ENCODE peak calls at places on chromosome 5, in nine cellular contexts. V, K, I, L, Y, B, C, E and M are unnamed samples.
A peak's percentile ranks its signal among the peaks of the same experiment; 100 is the strongest.

GRCh38 chr5:144469106-144469505 is 298.4 kb downstream of the KCTD16 start:
- DNase-seq in K (peak; percentile 10), E (no peak), I (peak; percentile 81), B (peak; percentile 66), V (no peak), C (no peak), Y (peak; percentile 75), L (no peak), M (no peak)

GRCh38 chr5:109316631-109317030 is 93.1 kb downstream of the PJA2 start:
- DNase-seq in I (peak; percentile 32), B (peak; percentile 69), Y (peak; percentile 22), L (no peak), E (no peak), V (no peak), C (no peak), K (peak; percentile 20), M (no peak)

GRCh38 chr5:69279517-69279916 is 44.8 kb downstream of the CDK7 start:
- DNase-seq in Y (no peak), E (no peak), L (no peak), K (no peak), C (no peak), V (no peak), B (no peak), I (no peak), M (no peak)

GRCh38 chr5:75601567-75601966 is 9.7 kb upstream of the ANKDD1B start:
- DNase-seq in Y (no peak), K (no peak), E (no peak), I (no peak), V (no peak), C (no peak), L (no peak), B (no peak), M (no peak)

GRCh38 chr5:115435776-115436712 is 108.5 kb downstream of the FEM1C start:
- DNase-seq in E (no peak), B (peak; percentile 30), V (no peak), K (no peak), Y (no peak), C (no peak), L (no peak), I (no peak), M (no peak)

GRCh38 chr5:82707741-82708140 is 369.5 kb downstream of the TMEM167A start:
- DNase-seq in C (no peak), K (no peak), L (no peak), Y (peak; percentile 63), I (peak; percentile 74), E (no peak), V (no peak), B (no peak), M (no peak)

GRCh38 chr5:150144211-150144801 is 11.3 kb downstream of the PDGFRB start:
- DNase-seq in K (peak; percentile 96), B (peak; percentile 87), E (peak; percentile 88), C (peak; percentile 57), Y (peak; percentile 76), I (peak; percentile 82), V (no peak), L (no peak), M (no peak)

GRCh38 chr5:160083501-160083900 is 35.7 kb downstream of the PWWP2A start:
- DNase-seq in V (no peak), Y (peak; percentile 59), E (no peak), L (no peak), K (no peak), B (peak; percentile 77), C (no peak), I (peak; percentile 74), M (no peak)

GRCh38 chr5:138054863-138055558 is 22.1 kb upstream of the FAM13B start:
- DNase-seq in V (no peak), C (no peak), L (no peak), E (no peak), I (peak; percentile 14), B (no peak), K (peak; percentile 16), Y (peak; percentile 18), M (no peak)

GRCh38 chr5:56763711-56764466 is 51.5 kb upstream of the MAP3K1 start:
- DNase-seq in I (peak; percentile 29), K (peak; percentile 76), V (no peak), B (peak; percentile 85), Y (peak; percentile 14), E (no peak), C (peak; percentile 28), L (no peak), M (no peak)

GRCh38 chr5:134438641-134439621 is 27.2 kb upstream of the CDKN2AIPNL start:
- DNase-seq in V (no peak), L (no peak), K (peak; percentile 98), B (peak; percentile 97), I (peak; percentile 96), Y (peak; percentile 96), E (peak; percentile 82), C (peak; percentile 79), M (peak; percentile 89)

GRCh38 chr5:94901071-94901979 is 282.9 kb downstream of the SLF1 start:
- DNase-seq in Y (peak; percentile 75), L (no peak), E (no peak), I (peak; percentile 81), K (peak; percentile 53), B (peak; percentile 42), C (peak; percentile 47), V (no peak), M (no peak)

GRCh38 chr5:157188270-157188669 is 7.6 kb downstream of the ITK start:
- DNase-seq in V (no peak), E (no peak), K (no peak), L (no peak), B (no peak), C (no peak), I (no peak), Y (no peak), M (no peak)

GRCh38 chr5:132438931-132439330 is 51.6 kb downstream of the IRF1 start:
- DNase-seq in K (no peak), V (no peak), C (no peak), I (no peak), E (no peak), Y (no peak), L (no peak), B (peak; percentile 36), M (no peak)

GRCh38 chr5:122906768-122907167 is 61.4 kb downstream of the SNX24 start:
- DNase-seq in K (peak; percentile 73), Y (peak; percentile 77), C (no peak), I (peak; percentile 81), V (no peak), B (peak; percentile 79), L (no peak), E (no peak), M (no peak)

GRCh38 chr5:163531272-163531671 is 25.9 kb downstream of the MAT2B start:
- DNase-seq in Y (no peak), B (no peak), K (no peak), I (no peak), L (no peak), E (no peak), V (no peak), C (no peak), M (no peak)

GRCh38 chr5:150066901-150067396 is 19.4 kb downstream of the CSF1R start:
- DNase-seq in B (peak; percentile 82), V (no peak), C (no peak), L (no peak), K (peak; percentile 65), Y (peak; percentile 65), I (peak; percentile 72), E (no peak), M (no peak)